ENCODE peak calls at places on chromosomes 3 and 15, in five cellular contexts. One of them, this sample, is unnamed.

GRCh38 chr3:33096103-33096868 is 660 bp downstream of the GLB1 start:
- DNase-seq in H1: peak
- DNase-seq in trophoblast cell: peak
- DNase-seq in neuronal stem cell: peak
- DNase-seq in mesenchymal stem cell: peak
- DNase-seq in this sample: peak

GRCh38 chr3:30012941-30013543 is 593.4 kb upstream of the TGFBR2 start:
- DNase-seq in mesenchymal stem cell: peak
- DNase-seq in trophoblast cell: peak
- DNase-seq in H1: peak
- DNase-seq in neuronal stem cell: peak
- DNase-seq in this sample: peak

GRCh38 chr15:37819191-37819590 is 115.2 kb upstream of the TMCO5A start:
- DNase-seq in neuronal stem cell: no peak
- DNase-seq in H1: no peak
- DNase-seq in mesenchymal stem cell: peak
- DNase-seq in trophoblast cell: no peak
- DNase-seq in this sample: no peak

GRCh38 chr3:193347507-193348501 is 30.7 kb downstream of the ATP13A5 start:
- DNase-seq in trophoblast cell: no peak
- DNase-seq in mesenchymal stem cell: no peak
- DNase-seq in H1: no peak
- DNase-seq in neuronal stem cell: no peak
- DNase-seq in this sample: peak

GRCh38 chr3:192917508-192918274 is at the start of gene MB21D2:
- DNase-seq in mesenchymal stem cell: peak
- DNase-seq in H1: peak
- DNase-seq in trophoblast cell: peak
- DNase-seq in neuronal stem cell: peak
- DNase-seq in this sample: peak

GRCh38 chr15:33309602-33310276 is 1.0 kb upstream of the RYR3 start:
- DNase-seq in neuronal stem cell: peak
- DNase-seq in trophoblast cell: no peak
- DNase-seq in H1: peak
- DNase-seq in mesenchymal stem cell: no peak
- DNase-seq in this sample: peak

GRCh38 chr15:71002321-71002720 is 109.7 kb downstream of the LRRC49 start:
- DNase-seq in H1: no peak
- DNase-seq in neuronal stem cell: no peak
- DNase-seq in mesenchymal stem cell: peak
- DNase-seq in trophoblast cell: no peak
- DNase-seq in this sample: no peak

GRCh38 chr3:156605686-156606605 is 51.0 kb upstream of the SSR3 start:
- DNase-seq in neuronal stem cell: peak
- DNase-seq in H1: peak
- DNase-seq in mesenchymal stem cell: peak
- DNase-seq in trophoblast cell: no peak
- DNase-seq in this sample: peak

GRCh38 chr3:175777495-175777894 is 918.4 kb downstream of the NAALADL2 start:
- DNase-seq in H1: no peak
- DNase-seq in neuronal stem cell: no peak
- DNase-seq in mesenchymal stem cell: peak
- DNase-seq in trophoblast cell: no peak
- DNase-seq in this sample: no peak

GRCh38 chr3:42684632-42685362 is 540 bp upstream of the KLHL40 start:
- DNase-seq in H1: no peak
- DNase-seq in mesenchymal stem cell: no peak
- DNase-seq in neuronal stem cell: no peak
- DNase-seq in trophoblast cell: no peak
- DNase-seq in this sample: no peak

GRCh38 chr15:50262533-50262932 is 3.0 kb downstream of the HDC start:
- DNase-seq in trophoblast cell: no peak
- DNase-seq in mesenchymal stem cell: no peak
- DNase-seq in H1: no peak
- DNase-seq in neuronal stem cell: no peak
- DNase-seq in this sample: no peak

GRCh38 chr3:195025881-195026200 is 245.1 kb downstream of the XXYLT1 start:
- DNase-seq in trophoblast cell: no peak
- DNase-seq in mesenchymal stem cell: no peak
- DNase-seq in H1: no peak
- DNase-seq in neuronal stem cell: no peak
- DNase-seq in this sample: no peak

GRCh38 chr15:74955796-74956647 is 550 bp downstream of the RPP25 start:
- DNase-seq in mesenchymal stem cell: peak
- DNase-seq in neuronal stem cell: peak
- DNase-seq in trophoblast cell: peak
- DNase-seq in H1: peak
- DNase-seq in this sample: peak
- H3K23ac ChIP-seq in mesenchymal stem cell: no peak
- H3K23ac ChIP-seq in neuronal stem cell: peak
- H3K23ac ChIP-seq in trophoblast cell: no peak
- H3K23ac ChIP-seq in H1: no peak
- H3K23ac ChIP-seq in this sample: no peak

GRCh38 chr15:64072812-64073211 is 20.8 kb downstream of the CIAO2A start:
- DNase-seq in trophoblast cell: no peak
- DNase-seq in mesenchymal stem cell: no peak
- DNase-seq in H1: no peak
- DNase-seq in neuronal stem cell: no peak
- DNase-seq in this sample: no peak
- H3K27ac ChIP-seq in trophoblast cell: no peak
- H3K27ac ChIP-seq in mesenchymal stem cell: no peak
- H3K27ac ChIP-seq in H1: no peak
- H3K27ac ChIP-seq in neuronal stem cell: no peak
- H3K27ac ChIP-seq in this sample: no peak

GRCh38 chr15:57824186-57824585 is 117.7 kb downstream of the POLR2M start:
- DNase-seq in neuronal stem cell: no peak
- DNase-seq in mesenchymal stem cell: no peak
- DNase-seq in trophoblast cell: no peak
- DNase-seq in H1: no peak
- DNase-seq in this sample: no peak
- H3K23ac ChIP-seq in neuronal stem cell: no peak
- H3K23ac ChIP-seq in mesenchymal stem cell: no peak
- H3K23ac ChIP-seq in trophoblast cell: no peak
- H3K23ac ChIP-seq in H1: no peak
- H3K23ac ChIP-seq in this sample: no peak

DNA sequence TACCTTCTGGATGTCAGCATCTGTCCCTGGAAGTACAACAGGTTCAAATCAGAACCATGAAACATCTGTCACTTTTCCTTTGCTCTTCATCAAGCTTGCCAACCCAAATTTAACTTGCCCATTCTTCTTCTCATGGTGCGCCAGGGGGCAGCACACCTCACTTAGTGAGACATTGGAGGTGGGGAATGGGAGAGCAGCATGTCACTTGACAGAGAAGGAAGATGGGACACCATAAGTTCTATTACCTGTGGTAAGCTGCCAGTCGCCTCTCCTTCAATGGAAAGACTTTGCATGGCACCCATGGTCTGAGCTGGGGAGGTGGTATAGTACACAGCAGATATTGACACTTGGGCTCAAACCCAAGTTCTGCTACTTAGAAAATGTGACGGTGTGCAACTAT is 2.9 kb downstream of the SCN5A start:
- DNase-seq in H1: peak
- DNase-seq in neuronal stem cell: no peak
- DNase-seq in mesenchymal stem cell: peak
- DNase-seq in trophoblast cell: no peak
- DNase-seq in this sample: peak
- H3K27ac ChIP-seq in H1: no peak
- H3K27ac ChIP-seq in neuronal stem cell: no peak
- H3K27ac ChIP-seq in mesenchymal stem cell: no peak
- H3K27ac ChIP-seq in trophoblast cell: no peak
- H3K27ac ChIP-seq in this sample: no peak

DNA sequence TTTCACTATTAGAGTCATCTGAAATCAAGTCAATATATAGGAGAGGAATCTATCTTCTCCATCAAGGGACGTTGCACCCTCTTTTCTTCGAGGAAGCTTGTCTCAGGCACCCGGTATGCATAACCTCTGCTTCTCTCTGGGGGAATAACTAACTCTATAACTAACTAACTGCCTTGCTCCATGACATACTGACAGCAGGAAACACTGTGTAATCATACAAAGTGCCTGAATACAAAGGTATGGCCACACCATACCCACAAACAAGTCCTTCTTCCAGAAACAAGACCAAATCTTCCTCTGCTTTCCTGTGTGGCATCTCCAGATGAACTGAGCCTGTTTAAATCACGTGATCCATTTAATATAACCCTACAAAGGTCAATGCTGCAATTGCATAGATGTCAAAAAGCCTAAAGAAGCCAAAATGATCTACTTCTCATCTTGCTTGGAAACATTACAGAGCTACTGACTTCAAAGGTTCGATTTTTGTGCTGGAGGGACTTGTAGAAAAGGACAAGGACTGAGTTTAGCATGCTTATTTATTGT is 380.6 kb downstream of the FOXP1 start:
- DNase-seq in mesenchymal stem cell: no peak
- DNase-seq in trophoblast cell: no peak
- DNase-seq in H1: no peak
- DNase-seq in neuronal stem cell: no peak
- DNase-seq in this sample: no peak
- H3K23ac ChIP-seq in mesenchymal stem cell: no peak
- H3K23ac ChIP-seq in trophoblast cell: no peak
- H3K23ac ChIP-seq in H1: no peak
- H3K23ac ChIP-seq in neuronal stem cell: no peak
- H3K23ac ChIP-seq in this sample: no peak

This sample was measured in H9.